ENCODE peak calls at places on chromosomes 11 and 22, in six cellular contexts. N is tibial nerve, L is lower leg skin, Z is stomach, K is ovary, Y is heart left ventricle. W is an unnamed sample.

GRCh38 chr11:7544021-7544420 is 30.2 kb downstream of the PPFIBP2 start:
- DNase-seq in Z (no peak), L (no peak), K (no peak), Y (no peak), N (no peak), W (no peak)

GRCh38 chr11:120858740-120859139 is 165.2 kb upstream of the TBCEL start:
- DNase-seq in N (no peak), Z (no peak), L (no peak), Y (no peak), K (no peak), W (no peak)

GRCh38 chr11:72798361-72798760 is 4.5 kb upstream of the STARD10 start:
- DNase-seq in K (no peak), Z (no peak), N (no peak), L (no peak), Y (no peak), W (no peak)

GRCh38 chr11:91407842-91408241 is 816.8 kb upstream of the FAT3 start:
- DNase-seq in N (no peak), K (no peak), Y (no peak), L (no peak), Z (no peak), W (no peak)

GRCh38 chr22:42170946-42171345 is 40.3 kb upstream of the CYP2D6 start:
- DNase-seq in L (no peak), Y (no peak), K (no peak), N (no peak), Z (no peak), W (no peak)

GRCh38 chr22:49097171-49097925 is 730.3 kb downstream of the BRD1 start:
- DNase-seq in K (no peak), N (no peak), Y (no peak), L (no peak), Z (no peak), W (no peak)

GRCh38 chr11:13343931-13344717 is 66.5 kb downstream of the BMAL1 start:
- DNase-seq in K (peak), N (peak), L (peak), Z (peak), Y (peak), W (no peak)

GRCh38 chr22:43009444-43009843 is 5.5 kb downstream of the PACSIN2 start:
- DNase-seq in N (no peak), L (no peak), Y (no peak), K (no peak), Z (no peak), W (no peak)

GRCh38 chr22:28245579-28246224 is 326.6 kb upstream of the PITPNB start:
- DNase-seq in Z (no peak), N (no peak), L (no peak), K (no peak), Y (no peak), W (no peak)

DNA sequence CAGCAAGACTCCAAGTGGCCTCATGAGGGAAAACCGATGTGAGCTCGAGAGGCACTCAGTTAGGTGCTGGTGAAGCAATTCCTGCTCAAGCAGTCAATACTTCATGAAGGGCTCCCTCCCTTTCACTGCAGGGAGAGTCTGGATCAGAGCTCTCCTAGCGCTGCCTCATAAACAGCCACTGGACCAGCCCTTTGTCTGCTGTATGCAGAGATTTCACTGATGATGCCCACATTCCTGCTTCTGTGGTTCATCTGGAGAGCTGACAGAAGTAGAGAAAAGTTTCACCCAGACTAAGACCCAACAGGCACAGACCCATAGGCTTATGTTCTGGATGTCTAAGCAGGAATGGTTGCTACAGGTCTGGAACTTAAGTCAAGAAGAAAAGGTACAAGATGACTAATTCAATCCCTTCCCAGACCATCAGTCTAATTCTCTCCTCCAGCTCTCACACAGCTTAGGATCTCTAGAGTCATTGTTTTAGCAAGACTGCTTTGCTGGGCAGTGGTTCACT is 4.0 kb downstream of the UCP2 start:
- DNase-seq in Y (no peak), N (no peak), L (no peak), Z (no peak), K (peak), W (no peak)
- TF ChIP-seq POLR2A in Y (no peak), N (no peak), L (no peak), Z (no peak), K (no peak), W (no peak)

GRCh38 chr11:1548221-1549070 is 23.6 kb downstream of the DUSP8 start:
- DNase-seq in Y (peak), N (no peak), L (no peak), Z (peak), K (peak), W (no peak)
- TF ChIP-seq POLR2A in Y (no peak), N (no peak), L (no peak), Z (no peak), K (no peak), W (no peak)

DNA sequence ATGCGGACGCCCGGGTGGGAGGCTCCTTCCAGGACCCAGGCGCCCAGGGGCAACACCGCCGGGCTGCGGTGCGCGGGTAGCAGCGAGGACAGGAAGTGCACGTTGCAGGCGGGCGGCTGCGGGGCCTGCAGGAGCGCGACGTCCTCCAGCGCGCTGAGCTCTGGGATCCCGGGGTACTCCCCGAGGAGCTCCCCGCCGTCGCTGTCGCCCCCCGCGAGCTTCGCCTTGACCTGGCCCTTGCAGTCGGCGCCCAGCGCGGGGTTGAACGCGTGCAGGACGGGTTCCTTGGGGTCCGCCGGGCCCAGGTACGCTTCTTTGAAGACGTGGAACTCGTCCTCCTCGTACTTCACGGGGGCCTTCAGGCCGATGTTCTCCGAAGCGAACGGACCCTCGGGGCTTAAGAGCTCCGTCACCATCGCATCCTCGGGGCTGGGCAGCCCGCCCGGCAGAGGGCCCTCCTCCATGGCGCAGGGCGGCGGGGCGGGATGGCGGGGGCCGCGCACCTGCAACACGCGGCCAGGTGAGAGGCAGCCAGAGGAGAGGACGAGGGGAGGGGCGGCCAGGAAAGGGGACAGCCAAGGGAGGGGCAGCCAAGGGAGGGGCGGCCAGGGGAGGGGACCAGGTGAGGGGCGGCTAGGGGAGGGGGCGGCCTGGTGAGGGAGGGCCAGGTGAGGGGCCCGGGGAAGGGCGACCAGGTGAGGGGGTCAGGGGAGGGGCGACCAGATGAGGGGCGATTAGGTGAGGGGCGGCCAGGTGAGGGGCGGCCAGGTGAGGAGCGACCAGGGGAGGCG is 928 bp downstream of the TESMIN start:
- DNase-seq in L (no peak), Y (no peak), K (peak), N (no peak), Z (no peak), W (no peak)
- TF ChIP-seq POLR2A in L (no peak), Y (no peak), K (no peak), N (no peak), Z (no peak), W (no peak)

GRCh38 chr22:45629469-45630089 is 42.1 kb upstream of the ATXN10 start:
- DNase-seq in Y (no peak), Z (no peak), K (no peak), N (no peak), L (no peak), W (no peak)
- TF ChIP-seq POLR2A in Y (no peak), Z (no peak), K (no peak), N (no peak), L (no peak), W (no peak)